ENCODE peak calls at places on chromosomes 7 and 10, in four cellular contexts. One of them, this sample, is unnamed.

GRCh38 chr10:57955076-57955475 is 312.6 kb downstream of the IPMK start:
- DNase-seq in breast epithelium: no peak
- DNase-seq in choroid plexus epithelial cell: peak; percentile 81
- DNase-seq in RWPE1: no peak
- DNase-seq in this sample: no peak

GRCh38 chr10:128411624-128412023 is 285.4 kb upstream of the MKI67 start:
- DNase-seq in RWPE1: no peak
- DNase-seq in choroid plexus epithelial cell: no peak
- DNase-seq in breast epithelium: no peak
- DNase-seq in this sample: no peak

GRCh38 chr10:45209888-45210287 is 105.5 kb downstream of the OR13A1 start:
- DNase-seq in RWPE1: no peak
- DNase-seq in choroid plexus epithelial cell: no peak
- DNase-seq in breast epithelium: no peak
- DNase-seq in this sample: no peak

GRCh38 chr7:100604078-100604975 is 2.2 kb downstream of the PCOLCE start:
- DNase-seq in RWPE1: peak; percentile 89
- DNase-seq in choroid plexus epithelial cell: peak; percentile 64
- DNase-seq in breast epithelium: peak; percentile 69
- DNase-seq in this sample: peak; percentile 59

GRCh38 chr7:98613601-98614425 is 3.3 kb upstream of the NPTX2 start:
- DNase-seq in breast epithelium: no peak
- DNase-seq in choroid plexus epithelial cell: peak; percentile 28
- DNase-seq in RWPE1: no peak
- DNase-seq in this sample: no peak

GRCh38 chr10:107914450-107915276 is 750.2 kb upstream of the SORCS1 start:
- DNase-seq in breast epithelium: no peak
- DNase-seq in choroid plexus epithelial cell: no peak
- DNase-seq in RWPE1: peak; percentile 20
- DNase-seq in this sample: no peak

GRCh38 chr10:4215485-4215884 is 430.5 kb upstream of the KLF6 start:
- DNase-seq in breast epithelium: no peak
- DNase-seq in choroid plexus epithelial cell: no peak
- DNase-seq in RWPE1: no peak
- DNase-seq in this sample: no peak

GRCh38 chr7:1740214-1740613 is 70.1 kb downstream of the ELFN1 start:
- DNase-seq in RWPE1: no peak
- DNase-seq in breast epithelium: no peak
- DNase-seq in choroid plexus epithelial cell: no peak
- DNase-seq in this sample: no peak

GRCh38 chr10:33215154-33215553 is 119.3 kb downstream of the NRP1 start:
- DNase-seq in RWPE1: no peak
- DNase-seq in choroid plexus epithelial cell: peak; percentile 87
- DNase-seq in breast epithelium: no peak
- DNase-seq in this sample: no peak

GRCh38 chr10:103668351-103669242 is 175.1 kb downstream of the NEURL1 start:
- DNase-seq in RWPE1: peak; percentile 40
- DNase-seq in breast epithelium: no peak
- DNase-seq in choroid plexus epithelial cell: peak; percentile 54
- DNase-seq in this sample: peak; percentile 95

GRCh38 chr7:143384148-143384547 is 3.0 kb downstream of the ZYX start:
- DNase-seq in choroid plexus epithelial cell: peak; percentile 58
- DNase-seq in breast epithelium: no peak
- DNase-seq in RWPE1: no peak
- DNase-seq in this sample: no peak

GRCh38 chr7:73351447-73352167 is 23.6 kb downstream of the FKBP6 start:
- DNase-seq in breast epithelium: no peak
- DNase-seq in RWPE1: no peak
- DNase-seq in choroid plexus epithelial cell: peak; percentile 28
- DNase-seq in this sample: no peak

GRCh38 chr10:132981173-132981555 is 38.8 kb upstream of the CFAP46 start:
- DNase-seq in breast epithelium: no peak
- DNase-seq in choroid plexus epithelial cell: no peak
- DNase-seq in RWPE1: no peak
- DNase-seq in this sample: no peak

GRCh38 chr7:12765431-12766100 is 78.1 kb downstream of the ARL4A start:
- DNase-seq in breast epithelium: no peak
- DNase-seq in choroid plexus epithelial cell: no peak
- DNase-seq in RWPE1: no peak
- DNase-seq in this sample: no peak

DNA sequence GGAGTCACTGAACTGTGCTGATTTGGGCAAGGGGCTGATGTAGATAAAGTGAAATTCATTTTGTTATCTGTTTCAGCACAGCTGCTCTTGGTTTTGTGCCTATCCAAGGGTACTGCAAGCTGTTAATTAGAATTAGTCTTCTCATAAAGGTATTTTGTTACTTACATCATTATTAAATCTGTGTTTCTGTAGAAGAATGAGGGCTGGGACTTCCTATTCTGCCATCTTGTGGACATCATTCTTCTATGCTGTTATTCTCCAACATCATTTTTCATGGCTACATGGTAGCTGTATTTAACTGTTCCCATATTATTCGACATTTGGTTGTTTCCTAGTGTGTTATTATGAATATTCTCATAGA is 76.2 kb upstream of the CCDC71L start:
- DNase-seq in choroid plexus epithelial cell: peak; percentile 83
- DNase-seq in breast epithelium: no peak
- DNase-seq in RWPE1: peak; percentile 12
- DNase-seq in this sample: no peak
- TF ChIP-seq CTCF in choroid plexus epithelial cell: peak; percentile 62
- TF ChIP-seq CTCF in breast epithelium: peak; percentile 12
- TF ChIP-seq CTCF in RWPE1: peak; percentile 18
- TF ChIP-seq CTCF in this sample: no peak

GRCh38 chr10:34681933-34682332 is 133.2 kb downstream of the PARD3 start:
- DNase-seq in choroid plexus epithelial cell: no peak
- DNase-seq in RWPE1: no peak
- DNase-seq in breast epithelium: no peak
- DNase-seq in this sample: no peak

GRCh38 chr10:34674169-34674568 is 140.9 kb downstream of the PARD3 start:
- DNase-seq in breast epithelium: no peak
- DNase-seq in RWPE1: no peak
- DNase-seq in choroid plexus epithelial cell: no peak
- DNase-seq in this sample: no peak

GRCh38 chr10:34679177-34679576 is 135.9 kb downstream of the PARD3 start:
- DNase-seq in breast epithelium: no peak
- DNase-seq in RWPE1: no peak
- DNase-seq in choroid plexus epithelial cell: no peak
- DNase-seq in this sample: no peak

GRCh38 chr10:34677132-34677531 is 138.0 kb downstream of the PARD3 start:
- DNase-seq in RWPE1: no peak
- DNase-seq in breast epithelium: no peak
- DNase-seq in choroid plexus epithelial cell: no peak
- DNase-seq in this sample: no peak

GRCh38 chr10:34677591-34677990 is 137.5 kb downstream of the PARD3 start:
- DNase-seq in breast epithelium: no peak
- DNase-seq in RWPE1: no peak
- DNase-seq in choroid plexus epithelial cell: no peak
- DNase-seq in this sample: no peak
- TF ChIP-seq CTCF in breast epithelium: no peak
- TF ChIP-seq CTCF in RWPE1: no peak
- TF ChIP-seq CTCF in choroid plexus epithelial cell: peak; percentile 11
- TF ChIP-seq CTCF in this sample: no peak

GRCh38 chr10:114397651-114398145 is 6.6 kb downstream of the AFAP1L2 start:
- DNase-seq in choroid plexus epithelial cell: peak; percentile 69
- DNase-seq in RWPE1: no peak
- DNase-seq in breast epithelium: no peak
- DNase-seq in this sample: no peak
- TF ChIP-seq CTCF in choroid plexus epithelial cell: peak; percentile 41
- TF ChIP-seq CTCF in RWPE1: no peak
- TF ChIP-seq CTCF in breast epithelium: no peak
- TF ChIP-seq CTCF in this sample: no peak

GRCh38 chr7:117829450-117829849 is 43.8 kb downstream of the CTTNBP2 start:
- DNase-seq in choroid plexus epithelial cell: no peak
- DNase-seq in breast epithelium: no peak
- DNase-seq in RWPE1: no peak
- DNase-seq in this sample: no peak
- TF ChIP-seq CTCF in choroid plexus epithelial cell: no peak
- TF ChIP-seq CTCF in breast epithelium: no peak
- TF ChIP-seq CTCF in RWPE1: no peak
- TF ChIP-seq CTCF in this sample: no peak

GRCh38 chr7:88217675-88218427 is 2.0 kb downstream of the SRI start:
- DNase-seq in breast epithelium: no peak
- DNase-seq in RWPE1: no peak
- DNase-seq in choroid plexus epithelial cell: no peak
- DNase-seq in this sample: no peak

GRCh38 chr7:88218836-88219605 is 817 bp downstream of the SRI start:
- DNase-seq in choroid plexus epithelial cell: peak; percentile 65
- DNase-seq in breast epithelium: peak; percentile 58
- DNase-seq in RWPE1: peak; percentile 34
- DNase-seq in this sample: peak; percentile 87

GRCh38 chr7:88218428-88218745 is 1.5 kb downstream of the SRI start:
- DNase-seq in RWPE1: no peak
- DNase-seq in breast epithelium: no peak
- DNase-seq in choroid plexus epithelial cell: no peak
- DNase-seq in this sample: no peak

GRCh38 chr7:88223265-88223664 is 3.4 kb upstream of the SRI start:
- DNase-seq in RWPE1: no peak
- DNase-seq in breast epithelium: no peak
- DNase-seq in choroid plexus epithelial cell: no peak
- DNase-seq in this sample: no peak

GRCh38 chr7:88219781-88220747 is at the start of gene SRI:
- DNase-seq in choroid plexus epithelial cell: peak; percentile 80
- DNase-seq in breast epithelium: peak; percentile 75
- DNase-seq in RWPE1: peak; percentile 84
- DNase-seq in this sample: peak; percentile 68
- TF ChIP-seq CTCF in choroid plexus epithelial cell: peak; percentile 42
- TF ChIP-seq CTCF in breast epithelium: peak; percentile 91
- TF ChIP-seq CTCF in RWPE1: peak; percentile 82
- TF ChIP-seq CTCF in this sample: no peak

DNA sequence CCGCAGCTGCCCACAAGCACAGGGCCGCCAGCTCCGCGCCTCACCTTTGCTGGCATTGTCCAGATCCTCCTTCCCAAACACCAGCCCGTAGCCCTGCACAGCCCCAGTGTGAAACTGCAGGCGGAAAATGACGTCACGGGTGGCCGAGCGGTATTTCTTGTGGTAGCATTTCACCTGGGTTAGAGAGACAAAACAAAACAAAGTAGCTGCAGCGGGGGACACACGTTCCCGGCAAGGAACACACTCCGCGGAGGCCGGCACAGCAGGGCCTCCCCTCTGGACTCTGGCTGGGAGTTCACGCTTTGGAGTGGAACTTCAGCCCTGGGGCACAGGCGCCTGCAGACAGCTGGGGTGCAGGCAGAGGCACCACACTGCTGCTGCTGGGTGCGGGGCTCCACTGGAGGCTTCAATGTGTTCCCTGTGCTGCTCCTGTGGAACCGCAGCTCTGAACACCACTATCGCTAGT is 181.1 kb downstream of the TNS3 start:
- DNase-seq in choroid plexus epithelial cell: no peak
- DNase-seq in breast epithelium: no peak
- DNase-seq in RWPE1: no peak
- DNase-seq in this sample: no peak
- TF ChIP-seq CTCF in choroid plexus epithelial cell: no peak
- TF ChIP-seq CTCF in breast epithelium: no peak
- TF ChIP-seq CTCF in RWPE1: no peak
- TF ChIP-seq CTCF in this sample: no peak

GRCh38 chr7:48188776-48189520 is 17.7 kb downstream of the ABCA13 start:
- DNase-seq in breast epithelium: no peak
- DNase-seq in choroid plexus epithelial cell: peak; percentile 87
- DNase-seq in RWPE1: no peak
- DNase-seq in this sample: no peak
- TF ChIP-seq CTCF in breast epithelium: no peak
- TF ChIP-seq CTCF in choroid plexus epithelial cell: peak; percentile 16
- TF ChIP-seq CTCF in RWPE1: no peak
- TF ChIP-seq CTCF in this sample: no peak

GRCh38 chr10:123044391-123044790 is 35.6 kb downstream of the ACADSB start:
- DNase-seq in choroid plexus epithelial cell: peak; percentile 31
- DNase-seq in breast epithelium: no peak
- DNase-seq in RWPE1: peak; percentile 27
- DNase-seq in this sample: no peak
- TF ChIP-seq CTCF in choroid plexus epithelial cell: peak; percentile 24
- TF ChIP-seq CTCF in breast epithelium: no peak
- TF ChIP-seq CTCF in RWPE1: peak; percentile 8
- TF ChIP-seq CTCF in this sample: no peak

GRCh38 chr10:60666221-60666620 is 112.1 kb upstream of the CDK1 start:
- DNase-seq in choroid plexus epithelial cell: peak; percentile 85
- DNase-seq in RWPE1: no peak
- DNase-seq in breast epithelium: no peak
- DNase-seq in this sample: no peak

GRCh38 chr10:60663850-60664249 is 114.4 kb upstream of the CDK1 start:
- DNase-seq in choroid plexus epithelial cell: peak; percentile 77
- DNase-seq in breast epithelium: no peak
- DNase-seq in RWPE1: no peak
- DNase-seq in this sample: no peak

GRCh38 chr10:60664859-60665258 is 113.4 kb upstream of the CDK1 start:
- DNase-seq in breast epithelium: no peak
- DNase-seq in choroid plexus epithelial cell: peak; percentile 69
- DNase-seq in RWPE1: no peak
- DNase-seq in this sample: no peak

DNA sequence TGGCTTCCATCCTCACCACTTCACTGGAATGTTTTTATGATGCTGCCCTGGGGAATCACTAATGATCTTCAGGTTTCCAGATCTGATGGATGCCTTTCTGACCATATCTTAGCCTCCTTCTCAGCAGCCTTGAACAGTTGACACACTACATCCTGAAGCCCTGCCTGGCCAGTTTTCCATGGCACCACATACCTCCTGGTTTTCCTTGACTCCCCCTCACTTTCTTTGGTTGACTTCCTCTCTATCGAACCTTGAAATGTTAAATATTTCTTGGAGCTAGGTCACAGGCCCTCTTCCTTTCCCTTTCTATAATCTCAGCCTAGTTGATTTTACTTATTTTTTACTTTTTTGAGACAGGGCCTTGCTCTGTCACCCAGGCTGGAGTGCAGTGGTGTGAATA is 108.8 kb upstream of the CDK1 start:
- DNase-seq in choroid plexus epithelial cell: no peak
- DNase-seq in breast epithelium: no peak
- DNase-seq in RWPE1: no peak
- DNase-seq in this sample: no peak
- TF ChIP-seq CTCF in choroid plexus epithelial cell: no peak
- TF ChIP-seq CTCF in breast epithelium: no peak
- TF ChIP-seq CTCF in RWPE1: no peak
- TF ChIP-seq CTCF in this sample: no peak